ENCODE peak calls at places on chromosomes 13 and 19, in ten cellular contexts. K, R, P, W, Q, H, F, O, G and Y are unnamed samples.

GRCh38 chr13:33284016-33284415 is 1.5 kb downstream of the STARD13 start:
- DNase-seq in K (no peak), R (peak; percentile 95), P (no peak), W (no peak), Q (no peak), H (no peak), F (no peak), O (no peak), G (no peak), Y (no peak)

GRCh38 chr19:19211499-19212432 is at the start of gene NCAN:
- DNase-seq in K (peak; percentile 65), R (no peak), P (no peak), W (peak; percentile 70), Q (no peak), H (no peak), F (no peak), O (no peak), G (no peak), Y (no peak)

GRCh38 chr13:26497991-26498423 is 59.5 kb upstream of the WASF3 start:
- DNase-seq in K (no peak), R (no peak), P (no peak), W (no peak), Q (peak; percentile 10), H (no peak), F (no peak), O (peak; percentile 89), G (no peak), Y (no peak)

GRCh38 chr13:65330691-65331090 is 1899.4 kb downstream of the PCDH9 start:
- DNase-seq in K (no peak), R (no peak), P (no peak), W (no peak), Q (no peak), H (no peak), F (no peak), O (no peak), G (no peak), Y (no peak)

GRCh38 chr13:109146912-109147624 is 517.7 kb downstream of the MYO16 start:
- DNase-seq in K (no peak), R (no peak), P (peak; percentile 69), W (no peak), Q (peak; percentile 65), H (no peak), F (no peak), O (peak; percentile 83), G (no peak), Y (no peak)

GRCh38 chr13:30798776-30799625 is 63.7 kb downstream of the ALOX5AP start:
- DNase-seq in K (no peak), R (no peak), P (no peak), W (no peak), Q (peak; percentile 17), H (no peak), F (no peak), O (no peak), G (no peak), Y (no peak)

GRCh38 chr19:7742991-7743390 is 4.3 kb downstream of the CD209 start:
- DNase-seq in K (no peak), R (no peak), P (no peak), W (no peak), Q (no peak), H (no peak), F (no peak), O (no peak), G (no peak), Y (no peak)

GRCh38 chr19:23046743-23047142 is 43.8 kb upstream of the ZNF728 start:
- DNase-seq in K (no peak), R (no peak), P (no peak), W (no peak), Q (no peak), H (no peak), F (no peak), O (no peak), G (no peak), Y (no peak)

GRCh38 chr19:18741124-18741493 is 50.0 kb downstream of the COMP start:
- DNase-seq in K (no peak), R (no peak), P (no peak), W (no peak), Q (no peak), H (no peak), F (no peak), O (no peak), G (no peak), Y (no peak)

GRCh38 chr13:50085063-50085462 is 69.8 kb downstream of the KCNRG start:
- DNase-seq in K (no peak), R (peak; percentile 55), P (no peak), W (peak; percentile 13), Q (no peak), H (no peak), F (no peak), O (peak; percentile 18), G (peak; percentile 22), Y (peak; percentile 51)

GRCh38 chr19:18521692-18522123 is at the start of gene ELL:
- DNase-seq in K (no peak), R (no peak), P (no peak), W (no peak), Q (no peak), H (no peak), F (no peak), O (no peak), G (no peak), Y (no peak)

GRCh38 chr19:34145741-34146202 is 26.5 kb upstream of the LSM14A start:
- DNase-seq in K (peak; percentile 49), R (peak; percentile 23), P (peak; percentile 26), W (peak; percentile 72), Q (peak; percentile 57), H (peak; percentile 38), F (peak; percentile 49), O (peak; percentile 69), G (peak; percentile 47), Y (peak; percentile 17)

GRCh38 chr19:43957891-43958290 is 6.9 kb downstream of the ZNF221 start:
- DNase-seq in K (no peak), R (no peak), P (peak; percentile 66), W (no peak), Q (no peak), H (no peak), F (no peak), O (peak; percentile 61), G (no peak), Y (no peak)

GRCh38 chr13:40662866-40663265 is 3.6 kb downstream of the FOXO1 start:
- DNase-seq in K (no peak), R (no peak), P (no peak), W (no peak), Q (no peak), H (no peak), F (no peak), O (no peak), G (no peak), Y (no peak)

GRCh38 chr13:30371649-30372265 is 50.5 kb upstream of the UBE2L5 start:
- DNase-seq in K (no peak), R (no peak), P (no peak), W (no peak), Q (peak; percentile 9), H (peak; percentile 94), F (no peak), O (peak; percentile 61), G (peak; percentile 84), Y (no peak)

GRCh38 chr13:44578064-44578394 is 1.9 kb upstream of the TSC22D1 start:
- DNase-seq in K (no peak), R (no peak), P (peak; percentile 33), W (no peak), Q (no peak), H (no peak), F (no peak), O (peak; percentile 31), G (no peak), Y (no peak)

GRCh38 chr19:34347561-34348165 is 17.3 kb upstream of the GPI start:
- DNase-seq in K (no peak), R (no peak), P (no peak), W (no peak), Q (no peak), H (no peak), F (no peak), O (no peak), G (no peak), Y (no peak)

GRCh38 chr13:91308299-91308698 is 39.2 kb upstream of the MIR17HG start:
- DNase-seq in K (no peak), R (no peak), P (no peak), W (peak; percentile 42), Q (no peak), H (no peak), F (no peak), O (no peak), G (no peak), Y (no peak)

GRCh38 chr13:21894091-21894490 is 223.2 kb downstream of the FGF9 start:
- DNase-seq in K (no peak), R (no peak), P (no peak), W (no peak), Q (peak; percentile 22), H (no peak), F (no peak), O (no peak), G (no peak), Y (no peak)

GRCh38 chr13:108919036-108919907 is 289.9 kb downstream of the MYO16 start:
- DNase-seq in K (no peak), R (no peak), P (no peak), W (no peak), Q (no peak), H (no peak), F (peak; percentile 41), O (no peak), G (no peak), Y (no peak)

GRCh38 chr13:45678282-45678681 is 23.8 kb upstream of the CBY2 start:
- DNase-seq in K (no peak), R (no peak), P (no peak), W (no peak), Q (peak; percentile 6), H (no peak), F (no peak), O (no peak), G (no peak), Y (no peak)

GRCh38 chr19:3178377-3178972 is at the start of gene S1PR4:
- DNase-seq in K (no peak), R (no peak), P (no peak), W (no peak), Q (no peak), H (peak; percentile 86), F (no peak), O (no peak), G (peak; percentile 77), Y (no peak)

GRCh38 chr13:40205771-40206240 is 460.6 kb downstream of the FOXO1 start:
- DNase-seq in K (no peak), R (no peak), P (no peak), W (no peak), Q (no peak), H (no peak), F (no peak), O (no peak), G (no peak), Y (no peak)

GRCh38 chr19:10660346-10660745 is 6.2 kb downstream of the ILF3 start:
- DNase-seq in K (no peak), R (no peak), P (no peak), W (no peak), Q (no peak), H (no peak), F (no peak), O (no peak), G (no peak), Y (no peak)

GRCh38 chr13:36997716-36998427 is 1.3 kb downstream of the ALG5 start:
- DNase-seq in K (no peak), R (no peak), P (no peak), W (no peak), Q (no peak), H (no peak), F (no peak), O (peak; percentile 2), G (no peak), Y (no peak)

GRCh38 chr13:52652980-52653303 is 306 bp downstream of the SUGT1 start:
- DNase-seq in K (no peak), R (no peak), P (no peak), W (peak; percentile 26), Q (no peak), H (no peak), F (no peak), O (no peak), G (no peak), Y (no peak)